ENCODE peak calls at places on chromosomes 12 and 14, in eight cellular contexts. P is A549, D is colonic mucosa, T is psoas muscle, Q is transverse colon, N is GM12878, A is esophagus squamous epithelium, C is IMR-90. B is an unnamed sample.

GRCh38 chr12:118748478-118749380 is 232.6 kb upstream of the SRRM4 start:
- DNase-seq in C (no peak), D (no peak), T (no peak), Q (no peak), P (no peak), A (no peak), N (no peak), B (no peak)

GRCh38 chr12:52149651-52150241 is 42.1 kb downstream of the KRT80 start:
- DNase-seq in P (no peak), Q (no peak), T (no peak), C (no peak), D (no peak), N (no peak), A (no peak), B (no peak)

GRCh38 chr14:56118611-56119181 is 485 bp downstream of the PELI2 start:
- DNase-seq in P (no peak), Q (peak; percentile 26), T (peak; percentile 67), N (no peak), D (peak; percentile 38), C (no peak), A (no peak), B (no peak)

GRCh38 chr12:51371295-51371953 is 19.8 kb downstream of the GALNT6 start:
- DNase-seq in D (no peak), Q (peak; percentile 15), P (peak; percentile 97), T (peak; percentile 86), C (peak; percentile 97), A (no peak), N (no peak), B (peak; percentile 74)

GRCh38 chr14:59424707-59425106 is 40.5 kb downstream of the GPR135 start:
- DNase-seq in D (no peak), N (no peak), C (no peak), T (peak; percentile 80), A (no peak), Q (no peak), P (no peak), B (no peak)

GRCh38 chr12:45728625-45729232 is 777 bp upstream of the ARID2 start:
- DNase-seq in P (peak; percentile 66), T (peak; percentile 98), D (peak; percentile 96), Q (peak; percentile 98), A (peak; percentile 87), C (peak; percentile 96), N (peak; percentile 87), B (peak; percentile 97)

GRCh38 chr12:117189725-117190209 is 503 bp downstream of the FBXO21 start:
- DNase-seq in N (no peak), Q (peak; percentile 26), D (peak; percentile 42), C (peak; percentile 45), T (peak; percentile 55), A (no peak), P (peak; percentile 69), B (peak; percentile 25)

GRCh38 chr12:27344246-27344645 is 11.6 kb downstream of the BMAL2 start:
- DNase-seq in P (no peak), C (no peak), D (no peak), A (no peak), T (no peak), N (no peak), Q (no peak), B (no peak)

GRCh38 chr14:43503508-43503907 is 1003.6 kb downstream of the FSCB start:
- DNase-seq in D (no peak), C (no peak), T (no peak), A (no peak), Q (no peak), N (no peak), P (no peak), B (no peak)

GRCh38 chr12:2114071-2114470 is 61.3 kb downstream of the CACNA1C start:
- DNase-seq in P (no peak), A (no peak), D (no peak), T (no peak), N (no peak), C (no peak), Q (no peak), B (no peak)

GRCh38 chr12:9364224-9365176 is 156.3 kb upstream of the PZP start:
- DNase-seq in P (no peak), D (no peak), N (peak; percentile 98), Q (peak; percentile 23), A (no peak), T (no peak), C (peak; percentile 70), B (peak; percentile 9)

GRCh38 chr14:36516719-36517241 is 3.3 kb downstream of the NKX2-1 start:
- DNase-seq in N (no peak), C (no peak), P (no peak), Q (no peak), A (no peak), D (no peak), T (no peak), B (no peak)

GRCh38 chr12:83656004-83656403 is 969.3 kb downstream of the TMTC2 start:
- DNase-seq in Q (no peak), P (no peak), C (no peak), A (no peak), N (no peak), T (no peak), D (no peak), B (no peak)
- H3K9me3 ChIP-seq in Q (no peaks in the 10 kb centered on the region), P (no peaks in the 10 kb centered on the region), C (peaks cover 3% of the 10 kb centered on the region), A (no peaks in the 10 kb centered on the region), N (no peaks in the 10 kb centered on the region), T (peaks cover 7% of the 10 kb centered on the region), D (no peaks in the 10 kb centered on the region), B (no peaks in the 10 kb centered on the region)

GRCh38 chr14:99247091-99247729 is 24.8 kb downstream of the BCL11B start:
- DNase-seq in T (no peak), Q (no peak), C (no peak), A (no peak), D (no peak), N (no peak), P (no peak), B (no peak)

GRCh38 chr14:99244960-99245340 is 27.0 kb downstream of the BCL11B start:
- DNase-seq in N (no peak), P (no peak), A (no peak), D (no peak), Q (no peak), C (no peak), T (no peak), B (no peak)

GRCh38 chr14:99247772-99248171 is 24.2 kb downstream of the BCL11B start:
- DNase-seq in D (no peak), P (no peak), T (no peak), N (no peak), C (no peak), A (no peak), Q (no peak), B (no peak)

GRCh38 chr14:99245541-99246511 is 26.2 kb downstream of the BCL11B start:
- DNase-seq in A (no peak), N (no peak), P (no peak), D (no peak), C (no peak), T (no peak), Q (no peak), B (no peak)

DNA sequence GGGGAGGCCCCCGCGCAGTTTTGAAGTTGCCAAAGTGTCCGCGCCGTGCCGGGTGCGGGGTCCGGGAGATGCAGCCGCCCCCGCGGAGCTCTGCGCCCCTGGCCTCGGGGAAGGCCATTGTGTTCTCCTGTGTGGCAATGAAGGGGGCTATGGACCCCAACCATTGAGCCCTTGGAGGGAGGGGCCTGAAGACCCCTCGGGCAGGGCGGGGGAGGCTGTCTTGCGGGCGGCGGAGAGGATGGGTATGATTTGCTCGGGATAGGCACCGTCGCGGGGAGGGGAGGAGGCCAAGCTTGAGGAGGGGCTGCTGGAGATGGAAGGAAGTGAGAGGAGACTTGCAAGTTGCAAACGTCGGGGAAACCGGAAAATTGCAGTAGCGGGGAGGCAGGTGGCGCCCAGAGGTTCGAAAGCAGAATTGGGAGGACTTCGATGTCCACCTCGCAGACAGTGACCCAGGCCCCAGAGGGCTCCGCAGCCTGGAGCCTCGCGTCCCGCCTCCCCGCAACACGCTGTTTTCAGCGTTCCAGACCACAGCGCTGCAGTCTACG is 25.4 kb downstream of the BCL11B start:
- DNase-seq in C (no peak), T (no peak), A (no peak), D (no peak), N (no peak), Q (no peak), P (no peak), B (no peak)
- H3K4me3 ChIP-seq in C (no peak overlapping the region), T (peak overlapping the region; percentile 38), A (peak overlapping the region; percentile 43), D (peak overlapping the region; percentile 17), N (no peak overlapping the region), Q (no peak overlapping the region), P (no peak overlapping the region), B (no peak overlapping the region)

GRCh38 chr12:31585271-31585670 is 5.7 kb downstream of the DENND5B start:
- DNase-seq in N (no peak), D (no peak), A (no peak), Q (no peak), P (no peak), C (peak; percentile 63), T (no peak), B (no peak)
- H3K27ac ChIP-seq in N (peak overlapping the region; percentile 89), D (no peak overlapping the region), A (no peak overlapping the region), Q (peak overlapping the region; percentile 9), P (peak overlapping the region; percentile 77), C (no peak overlapping the region), T (peak overlapping the region; percentile 55), B (no peak overlapping the region)

DNA sequence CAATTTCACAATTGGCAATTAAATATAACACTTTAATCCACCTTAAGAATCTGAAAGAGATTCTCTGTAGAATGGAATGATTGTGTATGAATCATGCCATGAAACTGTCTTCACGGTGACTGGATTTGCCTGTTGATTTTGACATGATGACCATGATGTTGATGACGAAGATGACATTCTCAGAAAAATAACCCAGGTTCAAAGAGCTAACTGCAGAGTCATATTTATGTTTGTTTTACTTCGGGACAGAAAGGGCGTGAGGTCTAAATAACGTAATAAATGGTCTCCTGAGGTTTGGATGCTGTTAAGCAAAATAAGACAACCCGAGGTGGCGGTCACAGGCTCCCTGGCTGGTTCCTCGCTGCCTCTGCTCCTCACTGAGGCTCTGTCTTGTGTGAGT is 532.0 kb downstream of the TMEM121 start:
- DNase-seq in N (no peak), A (no peak), Q (no peak), D (no peak), T (no peak), P (no peak), C (no peak), B (no peak)
- H3K9me3 ChIP-seq in N (no peaks in the 10 kb centered on the region), A (no peaks in the 10 kb centered on the region), Q (no peaks in the 10 kb centered on the region), D (no peaks in the 10 kb centered on the region), T (no peaks in the 10 kb centered on the region), P (no peaks in the 10 kb centered on the region), C (peaks cover 15% of the 10 kb centered on the region), B (no peaks in the 10 kb centered on the region)

GRCh38 chr14:21233457-21234076 is 35.7 kb downstream of the HNRNPC start:
- DNase-seq in T (no peak), A (no peak), P (no peak), N (no peak), D (no peak), Q (no peak), C (no peak), B (no peak)
- H3K4me3 ChIP-seq in T (peak overlapping the region; percentile 2), A (no peak overlapping the region), P (no peak overlapping the region), N (no peak overlapping the region), D (no peak overlapping the region), Q (no peak overlapping the region), C (no peak overlapping the region), B (no peak overlapping the region)

DNA sequence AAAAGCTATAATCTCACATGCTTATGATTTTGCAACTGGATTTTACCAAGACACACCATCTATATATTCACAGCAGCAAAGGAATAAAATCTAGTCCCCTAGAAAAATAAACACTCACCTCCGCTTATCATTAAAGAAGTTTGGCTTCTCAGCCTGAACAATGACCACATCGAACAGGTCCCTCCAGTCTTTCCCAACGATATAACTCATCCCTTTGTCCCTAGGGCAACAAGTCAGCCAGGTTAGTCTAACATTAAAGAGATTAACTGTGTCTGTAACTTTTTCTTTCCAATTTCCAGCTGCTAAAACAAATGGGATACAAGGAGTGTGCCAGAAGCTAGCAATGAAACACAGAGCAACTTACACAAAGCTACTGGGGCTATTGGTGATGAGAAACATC is 48.0 kb downstream of the NT5DC3 start:
- DNase-seq in P (no peak), T (no peak), N (no peak), D (no peak), C (no peak), A (no peak), Q (no peak), B (no peak)
- H3K27ac ChIP-seq in P (no peak overlapping the region), T (no peak overlapping the region), N (no peak overlapping the region), D (no peak overlapping the region), C (no peak overlapping the region), A (no peak overlapping the region), Q (no peak overlapping the region), B (no peak overlapping the region)

B was measured in small intestine.